ENCODE peak calls at places on chromosomes 3 and 15, in seven cellular contexts. One of them, this sample, is unnamed. For H3K9me3 and H3K27me3, the result is how much of the 10 kb centered on the place peaks cover.

GRCh38 chr3:47791193-47791855 is 9.6 kb upstream of the SMARCC1 start:
- DNase-seq in CD8-positive, alpha-beta T cell: no peak
- DNase-seq in colonic mucosa: no peak
- DNase-seq in hepatocyte: no peak
- DNase-seq in SK-N-SH: no peak
- DNase-seq in body of pancreas: no peak
- DNase-seq in breast epithelium: no peak
- DNase-seq in this sample: no peak

GRCh38 chr15:57607570-57608000 is 15.9 kb downstream of the MYZAP start:
- DNase-seq in CD8-positive, alpha-beta T cell: no peak
- DNase-seq in colonic mucosa: peak
- DNase-seq in hepatocyte: peak
- DNase-seq in SK-N-SH: no peak
- DNase-seq in body of pancreas: peak
- DNase-seq in breast epithelium: no peak
- DNase-seq in this sample: no peak

GRCh38 chr15:91385301-91385700 is 285.2 kb downstream of the SV2B start:
- DNase-seq in CD8-positive, alpha-beta T cell: no peak
- DNase-seq in colonic mucosa: no peak
- DNase-seq in hepatocyte: no peak
- DNase-seq in SK-N-SH: no peak
- DNase-seq in body of pancreas: no peak
- DNase-seq in breast epithelium: no peak
- DNase-seq in this sample: no peak

GRCh38 chr15:42073418-42073817 is 20.9 kb downstream of the PLA2G4D start:
- DNase-seq in CD8-positive, alpha-beta T cell: no peak
- DNase-seq in colonic mucosa: no peak
- DNase-seq in hepatocyte: peak
- DNase-seq in SK-N-SH: no peak
- DNase-seq in body of pancreas: no peak
- DNase-seq in breast epithelium: no peak
- DNase-seq in this sample: no peak

GRCh38 chr3:48268381-48268935 is 27.6 kb downstream of the ZNF589 start:
- DNase-seq in CD8-positive, alpha-beta T cell: peak
- DNase-seq in colonic mucosa: peak
- DNase-seq in hepatocyte: peak
- DNase-seq in SK-N-SH: no peak
- DNase-seq in body of pancreas: no peak
- DNase-seq in breast epithelium: peak
- DNase-seq in this sample: no peak

GRCh38 chr15:64464271-64465005 is 4.1 kb downstream of the ZNF609 start:
- DNase-seq in CD8-positive, alpha-beta T cell: no peak
- DNase-seq in colonic mucosa: no peak
- DNase-seq in hepatocyte: no peak
- DNase-seq in SK-N-SH: no peak
- DNase-seq in body of pancreas: no peak
- DNase-seq in breast epithelium: no peak
- DNase-seq in this sample: no peak

GRCh38 chr15:38176155-38176554 is 76.5 kb upstream of the SPRED1 start:
- DNase-seq in CD8-positive, alpha-beta T cell: no peak
- DNase-seq in colonic mucosa: no peak
- DNase-seq in hepatocyte: no peak
- DNase-seq in SK-N-SH: no peak
- DNase-seq in body of pancreas: no peak
- DNase-seq in breast epithelium: no peak
- DNase-seq in this sample: no peak

GRCh38 chr3:149610351-149611105 is 47.3 kb downstream of the WWTR1 start:
- DNase-seq in CD8-positive, alpha-beta T cell: no peak
- DNase-seq in colonic mucosa: no peak
- DNase-seq in hepatocyte: peak
- DNase-seq in SK-N-SH: no peak
- DNase-seq in body of pancreas: no peak
- DNase-seq in breast epithelium: no peak
- DNase-seq in this sample: no peak

GRCh38 chr15:75237316-75237982 is 20.7 kb upstream of the GOLGA6C start:
- DNase-seq in CD8-positive, alpha-beta T cell: no peak
- DNase-seq in colonic mucosa: no peak
- DNase-seq in hepatocyte: no peak
- DNase-seq in SK-N-SH: no peak
- DNase-seq in body of pancreas: no peak
- DNase-seq in breast epithelium: no peak
- DNase-seq in this sample: peak

GRCh38 chr3:36525115-36525711 is 144.9 kb downstream of the STAC start:
- DNase-seq in CD8-positive, alpha-beta T cell: no peak
- DNase-seq in colonic mucosa: no peak
- DNase-seq in hepatocyte: peak
- DNase-seq in SK-N-SH: no peak
- DNase-seq in body of pancreas: no peak
- DNase-seq in breast epithelium: no peak
- DNase-seq in this sample: no peak

GRCh38 chr15:74776851-74777768 is 4.8 kb upstream of the CSK start:
- DNase-seq in CD8-positive, alpha-beta T cell: peak
- DNase-seq in colonic mucosa: peak
- DNase-seq in hepatocyte: no peak
- DNase-seq in SK-N-SH: peak
- DNase-seq in body of pancreas: no peak
- DNase-seq in breast epithelium: no peak
- DNase-seq in this sample: peak

GRCh38 chr15:92161039-92161670 is 232.5 kb upstream of the ST8SIA2 start:
- DNase-seq in CD8-positive, alpha-beta T cell: no peak
- DNase-seq in colonic mucosa: no peak
- DNase-seq in hepatocyte: peak
- DNase-seq in SK-N-SH: no peak
- DNase-seq in body of pancreas: no peak
- DNase-seq in breast epithelium: no peak
- DNase-seq in this sample: no peak

GRCh38 chr3:189041482-189042090 is 130.2 kb upstream of the TPRG1 start:
- DNase-seq in CD8-positive, alpha-beta T cell: peak
- DNase-seq in colonic mucosa: peak
- DNase-seq in hepatocyte: peak
- DNase-seq in SK-N-SH: peak
- DNase-seq in body of pancreas: peak
- DNase-seq in breast epithelium: no peak
- DNase-seq in this sample: no peak

GRCh38 chr3:179969525-179969924 is 67.2 kb downstream of the PEX5L start:
- DNase-seq in CD8-positive, alpha-beta T cell: no peak
- DNase-seq in colonic mucosa: no peak
- DNase-seq in hepatocyte: no peak
- DNase-seq in SK-N-SH: no peak
- DNase-seq in body of pancreas: peak
- DNase-seq in breast epithelium: no peak
- DNase-seq in this sample: no peak

GRCh38 chr3:129107793-129108192 is 13.8 kb downstream of the RAB43 start:
- DNase-seq in CD8-positive, alpha-beta T cell: no peak
- DNase-seq in colonic mucosa: no peak
- DNase-seq in hepatocyte: no peak
- DNase-seq in SK-N-SH: no peak
- DNase-seq in body of pancreas: no peak
- DNase-seq in breast epithelium: no peak
- DNase-seq in this sample: no peak

GRCh38 chr3:94226058-94226457 is 163.2 kb downstream of the NSUN3 start:
- DNase-seq in CD8-positive, alpha-beta T cell: no peak
- DNase-seq in colonic mucosa: no peak
- DNase-seq in hepatocyte: no peak
- DNase-seq in SK-N-SH: no peak
- DNase-seq in body of pancreas: no peak
- DNase-seq in breast epithelium: no peak
- DNase-seq in this sample: no peak

GRCh38 chr3:129690406-129690805 is 83.9 kb upstream of the PLXND1 start:
- DNase-seq in CD8-positive, alpha-beta T cell: peak
- DNase-seq in colonic mucosa: peak
- DNase-seq in hepatocyte: peak
- DNase-seq in SK-N-SH: peak
- DNase-seq in body of pancreas: peak
- DNase-seq in breast epithelium: no peak
- DNase-seq in this sample: no peak

DNA sequence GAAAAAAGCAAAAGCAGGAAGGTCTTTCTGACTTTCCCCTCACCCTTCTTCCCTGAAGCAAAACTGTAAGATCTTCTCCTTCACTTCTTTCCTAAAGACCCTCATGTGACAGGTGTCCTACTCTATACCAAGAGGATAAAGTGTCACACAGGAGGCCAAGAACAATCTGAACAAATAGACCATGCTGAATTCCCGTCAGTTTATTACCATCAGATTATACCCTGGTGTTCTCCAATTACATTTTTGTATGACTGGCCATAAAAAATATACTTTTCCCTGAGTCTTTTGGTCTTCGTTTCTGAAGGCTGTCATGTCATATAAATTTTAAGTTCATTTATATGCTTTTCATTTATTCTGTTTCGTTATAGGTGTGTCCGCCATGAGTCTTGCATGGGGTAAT is 371.4 kb upstream of the CNTN4 start:
- DNase-seq in CD8-positive, alpha-beta T cell: no peak
- DNase-seq in colonic mucosa: no peak
- DNase-seq in hepatocyte: no peak
- DNase-seq in SK-N-SH: no peak
- DNase-seq in body of pancreas: no peak
- DNase-seq in breast epithelium: no peak
- DNase-seq in this sample: no peak
- H3K9me3 ChIP-seq in CD8-positive, alpha-beta T cell: under half
- H3K9me3 ChIP-seq in colonic mucosa: under half
- H3K9me3 ChIP-seq in hepatocyte: under half
- H3K9me3 ChIP-seq in SK-N-SH: under half
- H3K9me3 ChIP-seq in body of pancreas: under half
- H3K9me3 ChIP-seq in breast epithelium: under half
- H3K9me3 ChIP-seq in this sample: under half

GRCh38 chr15:66136948-66137347 is 116.6 kb downstream of the MEGF11 start:
- DNase-seq in CD8-positive, alpha-beta T cell: no peak
- DNase-seq in colonic mucosa: no peak
- DNase-seq in hepatocyte: no peak
- DNase-seq in SK-N-SH: no peak
- DNase-seq in body of pancreas: no peak
- DNase-seq in breast epithelium: no peak
- DNase-seq in this sample: no peak
- H3K27me3 ChIP-seq in CD8-positive, alpha-beta T cell: under half
- H3K27me3 ChIP-seq in colonic mucosa: under half
- H3K27me3 ChIP-seq in hepatocyte: under half
- H3K27me3 ChIP-seq in SK-N-SH: under half
- H3K27me3 ChIP-seq in body of pancreas: under half
- H3K27me3 ChIP-seq in breast epithelium: under half
- H3K27me3 ChIP-seq in this sample: under half

DNA sequence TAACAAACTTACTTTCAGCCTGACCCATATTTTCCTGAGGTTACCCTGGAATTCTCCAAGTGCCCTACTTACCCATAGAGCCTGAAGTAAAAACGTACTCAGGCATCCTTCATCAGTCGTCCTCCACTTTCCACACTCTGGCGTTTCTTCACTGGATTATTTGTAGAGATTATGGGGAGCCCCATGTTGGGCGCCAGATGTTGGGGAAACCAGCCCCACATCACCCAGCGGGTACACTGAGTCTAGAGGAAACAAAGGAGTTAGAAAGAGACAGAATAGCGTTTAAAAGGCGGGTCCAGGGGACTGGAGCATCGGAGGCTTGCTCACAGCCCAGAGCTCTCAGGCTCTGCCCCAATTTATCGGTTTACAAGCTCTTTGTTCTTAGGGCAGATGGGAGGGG is 9.7 kb upstream of the SLC28A2 start:
- DNase-seq in CD8-positive, alpha-beta T cell: no peak
- DNase-seq in colonic mucosa: no peak
- DNase-seq in hepatocyte: no peak
- DNase-seq in SK-N-SH: no peak
- DNase-seq in body of pancreas: no peak
- DNase-seq in breast epithelium: no peak
- DNase-seq in this sample: no peak
- H3K9me3 ChIP-seq in CD8-positive, alpha-beta T cell: under half
- H3K9me3 ChIP-seq in colonic mucosa: under half
- H3K9me3 ChIP-seq in hepatocyte: under half
- H3K9me3 ChIP-seq in SK-N-SH: under half
- H3K9me3 ChIP-seq in body of pancreas: under half
- H3K9me3 ChIP-seq in breast epithelium: under half
- H3K9me3 ChIP-seq in this sample: under half

GRCh38 chr3:38637906-38638305 is 11.6 kb downstream of the SCN5A start:
- DNase-seq in CD8-positive, alpha-beta T cell: no peak
- DNase-seq in colonic mucosa: no peak
- DNase-seq in hepatocyte: no peak
- DNase-seq in SK-N-SH: no peak
- DNase-seq in body of pancreas: no peak
- DNase-seq in breast epithelium: no peak
- DNase-seq in this sample: no peak

GRCh38 chr3:38636464-38636863 is 13.0 kb downstream of the SCN5A start:
- DNase-seq in CD8-positive, alpha-beta T cell: no peak
- DNase-seq in colonic mucosa: no peak
- DNase-seq in hepatocyte: no peak
- DNase-seq in SK-N-SH: no peak
- DNase-seq in body of pancreas: no peak
- DNase-seq in breast epithelium: no peak
- DNase-seq in this sample: no peak

GRCh38 chr3:38634133-38634532 is 15.4 kb downstream of the SCN5A start:
- DNase-seq in CD8-positive, alpha-beta T cell: no peak
- DNase-seq in colonic mucosa: no peak
- DNase-seq in hepatocyte: no peak
- DNase-seq in SK-N-SH: no peak
- DNase-seq in body of pancreas: no peak
- DNase-seq in breast epithelium: no peak
- DNase-seq in this sample: no peak

GRCh38 chr3:38638354-38638753 is 11.1 kb downstream of the SCN5A start:
- DNase-seq in CD8-positive, alpha-beta T cell: no peak
- DNase-seq in colonic mucosa: no peak
- DNase-seq in hepatocyte: no peak
- DNase-seq in SK-N-SH: no peak
- DNase-seq in body of pancreas: no peak
- DNase-seq in breast epithelium: no peak
- DNase-seq in this sample: no peak

DNA sequence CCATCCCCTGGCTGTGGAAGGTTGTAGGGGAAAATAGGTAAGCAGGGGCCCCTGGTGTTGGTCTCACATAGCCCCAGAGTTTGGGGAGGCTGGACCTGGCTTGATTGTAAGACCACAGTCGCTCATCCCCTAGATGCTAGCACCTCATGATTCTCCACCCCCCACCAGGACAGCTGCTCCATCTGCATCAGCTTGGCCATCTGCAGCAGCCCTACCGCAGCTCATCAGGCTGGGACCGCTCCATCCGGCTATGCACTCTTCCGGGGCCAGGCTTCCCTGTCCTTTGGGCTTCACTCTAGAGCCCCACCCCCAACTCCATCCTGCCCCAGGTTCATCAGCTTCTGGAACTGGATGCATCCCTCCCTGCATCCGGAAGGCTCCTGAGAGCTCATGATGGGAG is 12.6 kb downstream of the SCN5A start:
- DNase-seq in CD8-positive, alpha-beta T cell: no peak
- DNase-seq in colonic mucosa: no peak
- DNase-seq in hepatocyte: no peak
- DNase-seq in SK-N-SH: no peak
- DNase-seq in body of pancreas: no peak
- DNase-seq in breast epithelium: no peak
- DNase-seq in this sample: no peak
- H3K27me3 ChIP-seq in CD8-positive, alpha-beta T cell: under half
- H3K27me3 ChIP-seq in colonic mucosa: under half
- H3K27me3 ChIP-seq in hepatocyte: under half
- H3K27me3 ChIP-seq in SK-N-SH: under half
- H3K27me3 ChIP-seq in body of pancreas: under half
- H3K27me3 ChIP-seq in breast epithelium: under half
- H3K27me3 ChIP-seq in this sample: under half

This sample was measured in right lobe of liver.